ENCODE peak calls at places on chromosomes 12 and 14, in four cellular contexts. G, M, C and N are unnamed samples. For H3K4me1, the result is how much of the 10 kb centered on the place peaks cover.

GRCh38 chr12:74644681-74645080 is 107.0 kb downstream of the ATXN7L3B start:
- DNase-seq in G (no peak), M (no peak), C (no peak), N (no peak)

GRCh38 chr12:15044461-15044860 is 71.6 kb downstream of the PDE6H start:
- DNase-seq in G (no peak), M (no peak), C (no peak), N (no peak)

GRCh38 chr12:77082021-77082420 is 16.7 kb upstream of the E2F7 start:
- DNase-seq in G (no peak), M (no peak), C (no peak), N (no peak)

GRCh38 chr12:67525500-67525884 is 123.1 kb upstream of the DYRK2 start:
- DNase-seq in G (no peak), M (no peak), C (no peak), N (no peak)

GRCh38 chr12:64669270-64669842 is 59.1 kb downstream of the RASSF3 start:
- DNase-seq in G (peak), M (peak), C (peak), N (peak)

GRCh38 chr12:54749191-54749818 is 101.1 kb upstream of the DCD start:
- DNase-seq in G (peak), M (peak), C (no peak), N (no peak)

GRCh38 chr14:24441904-24442239 is 704 bp downstream of the SDR39U1 start:
- DNase-seq in G (no peak), M (no peak), C (no peak), N (no peak)

GRCh38 chr12:98893126-98893525 is 248.0 kb downstream of the APAF1 start:
- DNase-seq in G (no peak), M (no peak), C (no peak), N (no peak)

GRCh38 chr14:24394275-24394674 is 4.5 kb upstream of the NYNRIN start:
- DNase-seq in G (no peak), M (no peak), C (no peak), N (no peak)

GRCh38 chr14:97177016-97177415 is 379.8 kb downstream of the VRK1 start:
- DNase-seq in G (peak), M (peak), C (no peak), N (no peak)

GRCh38 chr14:22478670-22479069 is 110.4 kb downstream of the DAD1 start:
- DNase-seq in G (no peak), M (no peak), C (no peak), N (no peak)

GRCh38 chr12:2877959-2878732 is 1.1 kb downstream of the RHNO1 start:
- DNase-seq in G (no peak), M (no peak), C (peak), N (no peak)

GRCh38 chr14:100789460-100790417 is 36.2 kb upstream of the MEG3 start:
- DNase-seq in G (no peak), M (no peak), C (no peak), N (no peak)

GRCh38 chr14:58488550-58488949 is 61.0 kb downstream of the KIAA0586 start:
- DNase-seq in G (no peak), M (no peak), C (no peak), N (no peak)

GRCh38 chr12:45183263-45183662 is 32.6 kb upstream of the ANO6 start:
- DNase-seq in G (no peak), M (no peak), C (no peak), N (no peak)

GRCh38 chr14:95564060-95564459 is 29.2 kb downstream of the GLRX5 start:
- DNase-seq in G (no peak), M (no peak), C (no peak), N (no peak)

GRCh38 chr12:57899010-57899662 is 42.2 kb upstream of the ATP23 start:
- DNase-seq in G (peak), M (peak), C (peak), N (no peak)

GRCh38 chr12:52367876-52368275 is 595 bp upstream of the KRT85 start:
- DNase-seq in G (no peak), M (no peak), C (no peak), N (no peak)

GRCh38 chr14:73338551-73338950 is 101.2 kb downstream of the PAPLN start:
- DNase-seq in G (no peak), M (no peak), C (no peak), N (no peak)

GRCh38 chr14:77313374-77313773 is 7.3 kb downstream of the POMT2 start:
- DNase-seq in G (no peak), M (no peak), C (peak), N (no peak)

GRCh38 chr12:109827566-109828550 is 5.3 kb downstream of the TRPV4 start:
- DNase-seq in G (no peak), M (no peak), C (peak), N (peak)

GRCh38 chr12:83157604-83158003 is 470.9 kb downstream of the TMTC2 start:
- DNase-seq in G (no peak), M (no peak), C (no peak), N (no peak)

GRCh38 chr14:92785601-92786426 is 8.3 kb upstream of the GOLGA5 start:
- DNase-seq in G (no peak), M (no peak), C (no peak), N (no peak)

GRCh38 chr12:42679402-42679801 is 89.9 kb upstream of the PRICKLE1 start:
- DNase-seq in G (no peak), M (no peak), C (no peak), N (no peak)

GRCh38 chr14:56005580-56006053 is 112.6 kb upstream of the PELI2 start:
- DNase-seq in G (no peak), M (no peak), C (no peak), N (no peak)

GRCh38 chr12:66555113-66555512 is 123.8 kb downstream of the GRIP1 start:
- DNase-seq in G (no peak), M (no peak), C (no peak), N (no peak)

GRCh38 chr12:102548543-102548942 is 68.2 kb upstream of the IGF1 start:
- DNase-seq in G (no peak), M (no peak), C (no peak), N (no peak)

GRCh38 chr14:23285530-23286019 is 357 bp downstream of the HOMEZ start:
- DNase-seq in G (no peak), M (no peak), C (no peak), N (no peak)

GRCh38 chr12:14960548-14961465 is 594 bp downstream of the ARHGDIB start:
- DNase-seq in G (peak), M (peak), C (no peak), N (no peak)

GRCh38 chr14:77200406-77200985 is 18.9 kb downstream of the TMEM63C start:
- DNase-seq in G (no peak), M (no peak), C (no peak), N (peak)

GRCh38 chr12:127560041-127560478 is 706.9 kb upstream of the TMEM132C start:
- DNase-seq in G (no peak), M (no peak), C (no peak), N (no peak)

GRCh38 chr14:94153750-94154350 is 20.3 kb upstream of the PPP4R4 start:
- DNase-seq in G (no peak), M (no peak), C (no peak), N (no peak)

GRCh38 chr12:113057565-113058485 is 1.3 kb downstream of the DTX1 start:
- DNase-seq in G (no peak), M (no peak), C (no peak), N (no peak)

GRCh38 chr14:31492759-31493498 is 5.1 kb upstream of the GPR33 start:
- DNase-seq in G (no peak), M (no peak), C (no peak), N (no peak)

GRCh38 chr12:116718578-116719454 is 19.1 kb downstream of the SPRING1 start:
- DNase-seq in G (no peak), M (no peak), C (no peak), N (no peak)

GRCh38 chr12:47312794-47313426 is 233.2 kb upstream of the AMIGO2 start:
- DNase-seq in G (no peak), M (no peak), C (no peak), N (no peak)

GRCh38 chr14:81246561-81247270 is 26.0 kb upstream of the GTF2A1 start:
- DNase-seq in G (no peak), M (no peak), C (no peak), N (peak)

GRCh38 chr14:101461891-101462290 is 99.4 kb upstream of the DIO3 start:
- DNase-seq in G (no peak), M (no peak), C (no peak), N (no peak)

GRCh38 chr12:46209914-46210834 is 58.7 kb downstream of the SLC38A1 start:
- DNase-seq in G (peak), M (peak), C (peak), N (peak)

GRCh38 chr12:66025477-66025876 is 105.1 kb downstream of the LLPH start:
- DNase-seq in G (no peak), M (no peak), C (no peak), N (no peak)

GRCh38 chr12:108825205-108825950 is 32.0 kb downstream of the SSH1 start:
- DNase-seq in G (no peak), M (no peak), C (no peak), N (no peak)
- H3K4me1 ChIP-seq in G (under half), M (under half), C (under half), N (half or more)

DNA sequence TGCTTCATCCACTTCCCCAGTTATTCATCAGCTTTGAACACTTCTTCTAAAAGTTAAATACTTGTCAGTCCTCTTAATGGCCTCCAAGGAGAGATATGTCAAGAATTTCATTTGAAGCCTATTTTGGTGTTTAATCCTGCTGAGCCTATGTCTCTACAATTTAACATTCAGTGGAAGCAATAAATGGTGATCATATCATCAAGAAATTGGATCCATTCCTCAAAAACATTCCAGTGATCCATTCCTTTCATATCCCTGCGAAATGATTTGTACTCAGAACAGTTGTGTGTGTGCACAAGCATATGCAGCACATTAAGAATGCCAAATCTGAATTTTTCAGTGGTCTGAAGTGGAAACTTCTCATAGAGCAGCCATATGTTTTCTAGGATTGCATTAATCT is 373.7 kb upstream of the SYT1 start:
- DNase-seq in G (no peak), M (no peak), C (no peak), N (no peak)
- H3K4me1 ChIP-seq in G (under half), M (under half), C (under half), N (under half)

GRCh38 chr12:41223600-41223999 is 35.5 kb downstream of the PDZRN4 start:
- DNase-seq in G (no peak), M (no peak), C (no peak), N (no peak)
- H3K4me1 ChIP-seq in G (under half), M (under half), C (under half), N (under half)

GRCh38 chr12:6201775-6202292 is 1.6 kb downstream of the CD9 start:
- DNase-seq in G (no peak), M (no peak), C (no peak), N (no peak)

GRCh38 chr12:6202331-6202730 is 2.1 kb downstream of the CD9 start:
- DNase-seq in G (no peak), M (no peak), C (no peak), N (no peak)

GRCh38 chr12:6204533-6205143 is 4.4 kb downstream of the CD9 start:
- DNase-seq in G (no peak), M (no peak), C (no peak), N (no peak)

GRCh38 chr12:6201199-6201608 is 1.0 kb downstream of the CD9 start:
- DNase-seq in G (no peak), M (no peak), C (peak), N (peak)

DNA sequence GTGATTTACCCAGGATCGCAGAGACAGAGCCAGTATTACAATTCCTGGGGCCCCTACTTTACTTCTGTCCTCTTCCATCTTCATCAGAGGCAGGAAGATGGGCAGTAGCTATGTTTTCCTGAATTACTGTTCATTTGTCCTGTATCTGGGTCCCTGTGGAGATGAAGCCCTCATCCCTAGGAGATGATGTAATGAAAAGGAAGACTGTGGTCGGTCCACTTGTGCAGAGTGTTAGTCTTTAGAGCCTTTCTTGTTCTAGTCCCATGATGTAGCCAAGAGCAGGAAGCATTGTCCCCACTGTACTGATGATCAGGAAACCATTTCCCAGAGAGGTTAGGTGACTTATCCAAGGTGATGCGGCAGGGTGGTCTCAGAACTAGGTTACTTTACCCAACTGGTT is 2.6 kb downstream of the CD9 start:
- DNase-seq in G (no peak), M (no peak), C (no peak), N (no peak)
- H3K4me1 ChIP-seq in G (under half), M (under half), C (under half), N (half or more)

GRCh38 chr12:26699237-26699636 is 133.8 kb downstream of the ITPR2 start:
- DNase-seq in G (no peak), M (no peak), C (no peak), N (no peak)
- H3K4me1 ChIP-seq in G (under half), M (under half), C (under half), N (under half)